ENCODE peak calls at places on chromosomes 2 and 18, in nine cellular contexts. One of them, this sample, is unnamed.

GRCh38 chr2:23412556-23413155 is 27.7 kb downstream of the KLHL29 start:
- DNase-seq in left cardiac atrium: no peak
- DNase-seq in NCI-H2081: no peak
- DNase-seq in ACHN: peak; percentile 49
- DNase-seq in stomach: no peak
- DNase-seq in uterus: no peak
- DNase-seq in epithelial cell of esophagus: peak; percentile 77
- DNase-seq in lower lobe of right lung: no peak
- DNase-seq in breast epithelium: no peak
- DNase-seq in this sample: no peak

GRCh38 chr2:147937744-147938349 is 82.7 kb downstream of the ORC4 start:
- DNase-seq in ACHN: peak; percentile 51
- DNase-seq in left cardiac atrium: no peak
- DNase-seq in epithelial cell of esophagus: peak; percentile 31
- DNase-seq in lower lobe of right lung: no peak
- DNase-seq in NCI-H2081: peak; percentile 18
- DNase-seq in stomach: no peak
- DNase-seq in breast epithelium: no peak
- DNase-seq in uterus: no peak
- DNase-seq in this sample: no peak

GRCh38 chr2:39435974-39436591 is 1.0 kb downstream of the MAP4K3 start:
- DNase-seq in NCI-H2081: no peak
- DNase-seq in ACHN: peak; percentile 37
- DNase-seq in lower lobe of right lung: no peak
- DNase-seq in breast epithelium: peak; percentile 23
- DNase-seq in stomach: no peak
- DNase-seq in left cardiac atrium: no peak
- DNase-seq in uterus: peak; percentile 48
- DNase-seq in epithelial cell of esophagus: peak; percentile 22
- DNase-seq in this sample: no peak

GRCh38 chr2:10303174-10303633 is 500 bp downstream of the HPCAL1 start:
- DNase-seq in NCI-H2081: no peak
- DNase-seq in uterus: peak; percentile 32
- DNase-seq in stomach: peak; percentile 41
- DNase-seq in ACHN: no peak
- DNase-seq in left cardiac atrium: no peak
- DNase-seq in lower lobe of right lung: peak; percentile 64
- DNase-seq in epithelial cell of esophagus: no peak
- DNase-seq in breast epithelium: no peak
- DNase-seq in this sample: no peak

GRCh38 chr2:174209325-174209724 is 39.0 kb downstream of the OLA1 start:
- DNase-seq in left cardiac atrium: no peak
- DNase-seq in uterus: no peak
- DNase-seq in NCI-H2081: no peak
- DNase-seq in breast epithelium: no peak
- DNase-seq in stomach: no peak
- DNase-seq in ACHN: no peak
- DNase-seq in epithelial cell of esophagus: no peak
- DNase-seq in lower lobe of right lung: no peak
- DNase-seq in this sample: no peak

GRCh38 chr2:196263181-196263747 is 91.9 kb upstream of the STK17B start:
- DNase-seq in breast epithelium: peak; percentile 26
- DNase-seq in stomach: no peak
- DNase-seq in uterus: no peak
- DNase-seq in epithelial cell of esophagus: peak; percentile 92
- DNase-seq in ACHN: no peak
- DNase-seq in left cardiac atrium: no peak
- DNase-seq in lower lobe of right lung: no peak
- DNase-seq in NCI-H2081: no peak
- DNase-seq in this sample: peak; percentile 48

GRCh38 chr18:48672671-48673340 is 134.0 kb downstream of the CTIF start:
- DNase-seq in left cardiac atrium: no peak
- DNase-seq in epithelial cell of esophagus: no peak
- DNase-seq in breast epithelium: no peak
- DNase-seq in NCI-H2081: peak; percentile 21
- DNase-seq in lower lobe of right lung: no peak
- DNase-seq in uterus: peak; percentile 1
- DNase-seq in ACHN: no peak
- DNase-seq in stomach: no peak
- DNase-seq in this sample: no peak

GRCh38 chr2:230412369-230412706 is 3.7 kb upstream of the SP100 start:
- DNase-seq in lower lobe of right lung: no peak
- DNase-seq in left cardiac atrium: no peak
- DNase-seq in breast epithelium: no peak
- DNase-seq in epithelial cell of esophagus: no peak
- DNase-seq in uterus: no peak
- DNase-seq in stomach: no peak
- DNase-seq in NCI-H2081: no peak
- DNase-seq in ACHN: no peak
- DNase-seq in this sample: no peak

GRCh38 chr2:60589093-60589492 is 35.6 kb upstream of the BCL11A start:
- DNase-seq in NCI-H2081: no peak
- DNase-seq in ACHN: no peak
- DNase-seq in lower lobe of right lung: no peak
- DNase-seq in uterus: no peak
- DNase-seq in epithelial cell of esophagus: no peak
- DNase-seq in breast epithelium: no peak
- DNase-seq in stomach: no peak
- DNase-seq in left cardiac atrium: no peak
- DNase-seq in this sample: no peak

GRCh38 chr2:27960237-27960912 is 69.8 kb downstream of the BABAM2 start:
- DNase-seq in left cardiac atrium: no peak
- DNase-seq in lower lobe of right lung: no peak
- DNase-seq in uterus: no peak
- DNase-seq in NCI-H2081: no peak
- DNase-seq in ACHN: peak; percentile 91
- DNase-seq in epithelial cell of esophagus: peak; percentile 45
- DNase-seq in breast epithelium: no peak
- DNase-seq in stomach: no peak
- DNase-seq in this sample: no peak

GRCh38 chr2:1590611-1591460 is 153.5 kb downstream of the PXDN start:
- DNase-seq in NCI-H2081: no peak
- DNase-seq in uterus: no peak
- DNase-seq in lower lobe of right lung: peak; percentile 29
- DNase-seq in breast epithelium: no peak
- DNase-seq in stomach: no peak
- DNase-seq in ACHN: no peak
- DNase-seq in epithelial cell of esophagus: no peak
- DNase-seq in left cardiac atrium: peak; percentile 43
- DNase-seq in this sample: peak; percentile 39

GRCh38 chr2:239186516-239186915 is 214.3 kb downstream of the HDAC4 start:
- DNase-seq in ACHN: no peak
- DNase-seq in breast epithelium: no peak
- DNase-seq in epithelial cell of esophagus: no peak
- DNase-seq in stomach: peak; percentile 7
- DNase-seq in NCI-H2081: no peak
- DNase-seq in left cardiac atrium: no peak
- DNase-seq in lower lobe of right lung: no peak
- DNase-seq in uterus: peak; percentile 6
- DNase-seq in this sample: no peak

GRCh38 chr2:162073776-162074578 is at the start of gene DPP4:
- DNase-seq in breast epithelium: no peak
- DNase-seq in epithelial cell of esophagus: peak; percentile 42
- DNase-seq in uterus: no peak
- DNase-seq in lower lobe of right lung: peak; percentile 65
- DNase-seq in NCI-H2081: peak; percentile 18
- DNase-seq in ACHN: peak; percentile 88
- DNase-seq in left cardiac atrium: peak; percentile 29
- DNase-seq in stomach: peak; percentile 68
- DNase-seq in this sample: peak; percentile 47

GRCh38 chr2:67304300-67304890 is 92.7 kb upstream of the ETAA1 start:
- DNase-seq in left cardiac atrium: no peak
- DNase-seq in ACHN: no peak
- DNase-seq in NCI-H2081: no peak
- DNase-seq in breast epithelium: no peak
- DNase-seq in uterus: no peak
- DNase-seq in epithelial cell of esophagus: no peak
- DNase-seq in lower lobe of right lung: no peak
- DNase-seq in stomach: no peak
- DNase-seq in this sample: no peak

GRCh38 chr2:112920923-112921532 is 10.1 kb downstream of the IL37 start:
- DNase-seq in NCI-H2081: no peak
- DNase-seq in stomach: no peak
- DNase-seq in ACHN: no peak
- DNase-seq in uterus: no peak
- DNase-seq in epithelial cell of esophagus: peak; percentile 86
- DNase-seq in breast epithelium: no peak
- DNase-seq in lower lobe of right lung: no peak
- DNase-seq in left cardiac atrium: no peak
- DNase-seq in this sample: no peak

GRCh38 chr2:45554764-45555163 is 56.3 kb downstream of the SRBD1 start:
- DNase-seq in left cardiac atrium: no peak
- DNase-seq in breast epithelium: no peak
- DNase-seq in stomach: no peak
- DNase-seq in ACHN: no peak
- DNase-seq in uterus: no peak
- DNase-seq in lower lobe of right lung: no peak
- DNase-seq in NCI-H2081: no peak
- DNase-seq in epithelial cell of esophagus: no peak
- DNase-seq in this sample: no peak

GRCh38 chr2:51103205-51103604 is 71.3 kb upstream of the NRXN1 start:
- DNase-seq in stomach: no peak
- DNase-seq in left cardiac atrium: no peak
- DNase-seq in epithelial cell of esophagus: no peak
- DNase-seq in uterus: no peak
- DNase-seq in NCI-H2081: no peak
- DNase-seq in ACHN: peak; percentile 6
- DNase-seq in breast epithelium: peak; percentile 27
- DNase-seq in lower lobe of right lung: peak; percentile 51
- DNase-seq in this sample: no peak

GRCh38 chr2:241965931-241966412 is 96.4 kb downstream of the RTP5 start:
- DNase-seq in epithelial cell of esophagus: peak; percentile 54
- DNase-seq in lower lobe of right lung: no peak
- DNase-seq in left cardiac atrium: peak; percentile 59
- DNase-seq in breast epithelium: peak; percentile 24
- DNase-seq in stomach: peak; percentile 36
- DNase-seq in ACHN: peak; percentile 99
- DNase-seq in NCI-H2081: no peak
- DNase-seq in uterus: peak; percentile 63
- DNase-seq in this sample: no peak

GRCh38 chr2:163951312-163951711 is 215.5 kb upstream of the FIGN start:
- DNase-seq in epithelial cell of esophagus: no peak
- DNase-seq in ACHN: no peak
- DNase-seq in lower lobe of right lung: no peak
- DNase-seq in NCI-H2081: no peak
- DNase-seq in breast epithelium: no peak
- DNase-seq in uterus: no peak
- DNase-seq in stomach: no peak
- DNase-seq in left cardiac atrium: no peak
- DNase-seq in this sample: no peak

GRCh38 chr2:159867557-159868330 is 69.7 kb upstream of the CD302 start:
- DNase-seq in epithelial cell of esophagus: no peak
- DNase-seq in NCI-H2081: peak; percentile 76
- DNase-seq in stomach: no peak
- DNase-seq in left cardiac atrium: no peak
- DNase-seq in uterus: no peak
- DNase-seq in breast epithelium: no peak
- DNase-seq in ACHN: no peak
- DNase-seq in lower lobe of right lung: no peak
- DNase-seq in this sample: no peak